ENCODE peak calls at places on chromosomes 12 and 14, in nine cellular contexts. T, F, Z, W, I, C, B, X and N are unnamed samples. For H3K36me3 and H3K27me3, the result is how much of the 10 kb centered on the place peaks cover.

GRCh38 chr14:37056473-37056872 is 115.9 kb downstream of the SLC25A21 start:
- DNase-seq in Z (no peak), I (no peak), W (no peak), X (peak), F (peak), B (no peak), C (no peak), T (no peak), N (peak)

GRCh38 chr12:67989184-67989965 is at the start of gene IFNG-AS1:
- DNase-seq in B (no peak), F (no peak), T (no peak), Z (no peak), W (no peak), I (no peak), C (peak), X (no peak), N (no peak)

GRCh38 chr14:59098377-59098776 is 90.1 kb upstream of the DAAM1 start:
- DNase-seq in B (no peak), T (peak), X (peak), Z (no peak), F (no peak), I (no peak), C (no peak), W (no peak), N (no peak)

GRCh38 chr12:121618659-121619233 is 7.6 kb upstream of the ORAI1 start:
- DNase-seq in W (no peak), C (no peak), X (no peak), F (no peak), B (no peak), T (no peak), Z (no peak), I (no peak), N (no peak)

GRCh38 chr12:50174971-50175715 is 8.0 kb upstream of the CERS5 start:
- DNase-seq in B (no peak), Z (no peak), X (peak), W (no peak), C (no peak), I (no peak), T (peak), F (peak), N (peak)

GRCh38 chr12:124681779-124682391 is 114.5 kb upstream of the NCOR2 start:
- DNase-seq in W (no peak), B (peak), F (peak), Z (peak), T (peak), I (peak), X (peak), C (no peak), N (no peak)

GRCh38 chr12:27561535-27562350 is 37.7 kb downstream of the PPFIBP1 start:
- DNase-seq in C (no peak), B (no peak), X (peak), T (no peak), W (no peak), F (no peak), I (no peak), Z (no peak), N (no peak)

GRCh38 chr14:22981090-22982012 is 1.0 kb downstream of the AJUBA start:
- DNase-seq in B (peak), X (peak), W (peak), C (no peak), F (peak), Z (no peak), T (peak), I (no peak), N (peak)

GRCh38 chr14:103122578-103123127 is 608 bp upstream of the TNFAIP2 start:
- DNase-seq in C (no peak), I (no peak), F (no peak), Z (no peak), W (no peak), X (no peak), T (peak), B (no peak), N (peak)

GRCh38 chr12:8045952-8046944 is 13.7 kb downstream of the FOXJ2 start:
- DNase-seq in W (peak), I (peak), T (peak), X (peak), C (peak), Z (peak), B (peak), F (peak), N (peak)

GRCh38 chr14:25909361-25909760 is 688.5 kb downstream of the NOVA1 start:
- DNase-seq in I (no peak), T (no peak), X (no peak), B (no peak), W (no peak), F (no peak), Z (no peak), C (no peak), N (no peak)

GRCh38 chr12:22626429-22626828 is 1.5 kb downstream of the ETNK1 start:
- DNase-seq in Z (no peak), I (no peak), X (peak), B (no peak), C (no peak), T (peak), F (peak), W (no peak), N (peak)

GRCh38 chr14:88576222-88576621 is 13.4 kb downstream of the ZC3H14 start:
- DNase-seq in B (no peak), X (no peak), C (no peak), W (no peak), Z (no peak), T (no peak), I (no peak), F (no peak), N (no peak)

GRCh38 chr14:88568196-88568595 is 5.4 kb downstream of the ZC3H14 start:
- DNase-seq in B (no peak), I (no peak), T (no peak), Z (no peak), W (no peak), F (no peak), X (no peak), C (no peak), N (no peak)

DNA sequence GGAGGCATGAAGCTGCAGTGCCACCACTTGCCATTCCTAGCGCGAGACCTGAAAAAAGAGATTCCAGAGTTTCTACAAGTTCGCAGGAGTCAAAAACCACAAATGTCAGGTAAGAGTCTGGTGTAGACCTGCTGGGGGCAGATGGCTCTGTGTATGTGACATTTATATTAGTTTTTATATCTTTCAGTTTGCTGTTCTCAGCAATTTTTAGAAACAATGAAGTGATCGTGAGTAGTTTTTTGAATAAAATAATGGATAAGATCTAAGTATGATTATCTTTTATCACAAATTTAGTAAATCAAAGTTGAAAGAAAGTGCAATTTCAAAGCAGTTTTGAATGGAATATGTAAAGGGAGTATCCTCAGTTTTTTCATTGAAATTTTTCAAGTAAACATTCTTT is 9.3 kb downstream of the ZC3H14 start:
- DNase-seq in T (no peak), B (no peak), Z (no peak), I (no peak), W (no peak), C (no peak), X (no peak), F (no peak), N (no peak)
- H3K36me3 ChIP-seq in T (half or more), B (half or more), Z (half or more), I (under half), W (under half), C (under half), X (half or more), F (under half), N (under half)

DNA sequence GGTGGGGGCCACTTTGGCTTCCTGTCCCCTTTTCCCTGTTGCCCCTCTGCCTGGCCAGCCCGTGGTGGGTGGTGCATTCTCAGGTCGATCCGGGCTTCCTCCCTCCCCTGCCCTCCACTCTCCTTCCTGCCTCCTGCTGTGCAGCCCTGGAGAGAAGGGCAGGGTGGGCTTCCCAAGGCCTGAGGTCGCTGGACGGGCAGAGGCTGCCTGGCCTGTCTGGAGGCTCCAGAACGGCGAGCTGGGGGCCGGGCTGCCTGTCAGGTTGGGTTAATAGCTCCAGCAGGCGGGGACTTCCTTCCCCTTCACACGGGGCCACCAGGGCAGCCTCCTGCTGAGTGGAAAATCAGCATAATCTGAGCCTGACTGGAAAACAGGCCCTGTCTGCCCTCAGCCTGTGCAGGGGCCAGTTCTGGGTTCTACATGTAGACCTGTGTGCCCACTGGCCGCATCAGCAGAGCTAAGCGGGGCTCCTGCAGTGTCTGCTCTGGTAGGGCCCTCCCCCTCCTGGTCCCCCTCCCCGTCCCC is 11.3 kb downstream of the KIF26A start:
- DNase-seq in T (peak), I (no peak), X (peak), F (peak), Z (no peak), B (peak), W (no peak), C (no peak), N (peak)
- H3K4me3 ChIP-seq in T (no peak), I (no peak), X (no peak), F (no peak), Z (no peak), B (no peak), W (no peak), C (no peak), N (no peak)

GRCh38 chr12:4275869-4276253 is 2.3 kb downstream of the CCND2 start:
- DNase-seq in I (peak), T (no peak), B (peak), X (no peak), C (peak), W (peak), F (peak), Z (peak), N (peak)
- H3K27me3 ChIP-seq in I (under half), T (under half), B (under half), X (under half), C (under half), W (under half), F (under half), Z (under half), N (under half)

GRCh38 chr12:31280183-31280582 is 45.8 kb downstream of the SINHCAF start:
- DNase-seq in B (no peak), Z (no peak), F (no peak), X (no peak), W (no peak), I (no peak), C (no peak), T (no peak), N (no peak)
- H3K36me3 ChIP-seq in B (half or more), Z (under half), F (under half), X (under half), W (under half), I (under half), C (under half), T (under half), N (under half)

GRCh38 chr12:105554223-105554678 is 223.8 kb downstream of the C12orf75 start:
- DNase-seq in C (no peak), B (no peak), X (no peak), F (peak), T (no peak), I (no peak), W (no peak), Z (no peak), N (peak)
- H3K4me3 ChIP-seq in C (no peak), B (no peak), X (no peak), F (no peak), T (no peak), I (no peak), W (no peak), Z (no peak), N (no peak)

GRCh38 chr12:54588110-54588831 is at the start of gene PPP1R1A:
- DNase-seq in X (no peak), Z (no peak), I (no peak), T (no peak), W (peak), F (peak), C (peak), B (peak), N (peak)

GRCh38 chr12:54588892-54589291 is 433 bp upstream of the PPP1R1A start:
- DNase-seq in W (no peak), T (no peak), F (no peak), X (no peak), I (no peak), Z (no peak), C (no peak), B (no peak), N (peak)

GRCh38 chr12:54592316-54592715 is 3.9 kb upstream of the PPP1R1A start:
- DNase-seq in W (no peak), T (peak), B (no peak), C (no peak), Z (no peak), F (no peak), X (no peak), I (no peak), N (no peak)

GRCh38 chr12:54591001-54591591 is 2.6 kb upstream of the PPP1R1A start:
- DNase-seq in F (no peak), W (no peak), X (no peak), T (peak), I (no peak), C (peak), B (no peak), Z (no peak), N (peak)

DNA sequence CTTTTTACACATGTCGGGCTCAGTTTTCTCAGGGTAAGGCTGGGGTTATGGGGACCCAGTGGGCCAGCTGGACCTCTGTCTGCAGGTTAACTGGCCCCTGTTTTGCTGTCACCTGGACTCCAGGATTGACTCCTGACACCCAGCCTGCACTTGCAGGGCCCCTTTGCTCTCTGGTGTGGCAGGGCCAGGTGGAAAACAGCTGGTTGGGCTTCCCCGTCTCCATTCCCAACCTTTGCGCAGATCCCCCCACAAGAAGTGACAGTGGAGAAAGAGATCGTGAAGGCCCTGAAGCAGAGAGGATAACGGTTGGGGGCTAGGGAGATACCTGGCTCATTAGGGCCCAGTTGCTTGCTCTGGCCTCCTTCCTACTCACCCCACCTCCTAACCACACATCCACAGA is 1.5 kb upstream of the PPP1R1A start:
- DNase-seq in F (peak), W (no peak), T (no peak), X (no peak), C (no peak), Z (no peak), B (no peak), I (no peak), N (peak)
- H3K27me3 ChIP-seq in F (under half), W (under half), T (under half), X (under half), C (under half), Z (under half), B (under half), I (under half), N (under half)

DNA sequence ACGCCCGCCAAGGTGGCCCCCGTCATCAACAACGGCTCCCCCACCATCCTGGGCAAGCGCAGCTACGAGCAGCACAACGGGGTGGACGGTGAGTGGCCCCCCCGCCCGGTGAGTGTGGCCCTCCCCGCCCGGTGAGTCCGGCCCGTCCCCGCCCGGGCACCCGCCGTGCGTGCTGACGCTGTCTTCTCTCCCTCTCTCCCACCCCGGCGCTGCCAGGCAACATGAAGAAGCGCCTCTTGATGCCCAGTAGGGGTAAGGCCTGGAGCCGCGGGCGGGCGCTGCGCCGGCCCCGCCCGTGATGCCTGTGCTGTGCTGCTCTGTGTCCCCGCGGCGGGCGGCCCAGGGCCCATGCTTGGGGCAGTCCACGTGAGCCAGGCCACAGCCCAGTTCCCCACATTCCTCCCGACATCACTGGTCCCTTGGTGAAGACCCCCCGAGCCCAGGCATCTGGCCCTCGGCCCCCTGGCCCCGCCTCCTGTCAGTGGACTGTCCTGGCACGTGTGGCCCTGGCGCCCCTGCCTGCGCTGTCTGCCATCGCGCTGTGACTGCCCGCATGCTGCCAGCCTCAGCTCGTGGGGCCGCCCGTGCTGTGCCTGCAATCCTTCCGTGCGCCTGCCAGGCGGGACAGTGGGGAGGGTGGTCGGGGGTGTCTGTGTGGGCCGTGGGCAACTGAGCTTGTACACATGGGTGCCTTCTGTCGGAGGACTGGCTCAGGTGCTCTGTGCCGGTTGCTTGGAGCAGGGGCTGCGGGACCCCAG is 8.0 kb upstream of the CRIP2 start:
- DNase-seq in C (no peak), B (peak), T (no peak), X (no peak), F (no peak), I (no peak), W (no peak), Z (no peak), N (no peak)
- H3K36me3 ChIP-seq in C (under half), B (half or more), T (under half), X (under half), F (under half), I (under half), W (under half), Z (under half), N (under half)

DNA sequence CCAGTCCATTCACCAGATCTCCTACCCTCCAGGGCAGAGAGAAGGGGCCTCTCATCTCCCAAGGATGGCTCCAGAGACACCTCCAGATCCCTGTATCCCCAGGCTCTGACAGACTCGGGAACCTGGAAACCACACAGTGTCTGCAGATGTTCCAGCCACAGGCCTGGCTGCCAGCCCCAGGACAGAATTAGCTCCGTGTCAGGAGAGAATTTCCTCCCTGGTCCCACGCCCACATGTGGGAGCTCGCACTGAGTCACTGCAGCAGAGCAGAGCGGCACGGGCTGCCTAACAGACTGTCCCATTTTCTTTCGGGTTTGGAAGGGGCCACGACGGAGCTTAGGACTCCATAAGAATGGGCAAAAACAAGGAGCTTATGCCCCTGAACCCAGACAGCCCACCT is 33.6 kb downstream of the CMKLR1 start:
- DNase-seq in Z (peak), B (peak), I (peak), F (no peak), C (peak), W (peak), X (peak), T (peak), N (no peak)
- H3K4me3 ChIP-seq in Z (peak), B (peak), I (no peak), F (no peak), C (no peak), W (peak), X (no peak), T (no peak), N (no peak)